ENCODE peak calls at places on chromosomes 13 and 19, in nine cellular contexts. One of them, this sample, is unnamed.

GRCh38 chr19:1465191-1466016 is 13.6 kb downstream of the C19orf25 start:
- DNase-seq in activated CD4-positive, alpha-beta T cell treated with anti-CD3 and anti-CD28 coated beads, Interleukin-2, amount 10 ng/mL, durations not matched to agents 7 days and 5 days: no peak
- DNase-seq in DND-41: no peak
- DNase-seq in AG04449: no peak
- DNase-seq in type B pancreatic cell: no peak
- DNase-seq in anterior cingulate cortex: peak; percentile 32
- DNase-seq in EH: peak; percentile 71
- DNase-seq in HEK293T: no peak
- DNase-seq in left ventricle myocardium inferior: no peak
- DNase-seq in this sample: no peak

GRCh38 chr19:15696654-15697194 is 23.8 kb downstream of the CYP4F12 start:
- DNase-seq in type B pancreatic cell: no peak
- DNase-seq in EH: no peak
- DNase-seq in left ventricle myocardium inferior: no peak
- DNase-seq in AG04449: no peak
- DNase-seq in activated CD4-positive, alpha-beta T cell treated with anti-CD3 and anti-CD28 coated beads, Interleukin-2, amount 10 ng/mL, durations not matched to agents 7 days and 5 days: no peak
- DNase-seq in anterior cingulate cortex: no peak
- DNase-seq in HEK293T: no peak
- DNase-seq in DND-41: no peak
- DNase-seq in this sample: no peak

GRCh38 chr19:38032951-38033350 is 125.9 kb downstream of the SIPA1L3 start:
- DNase-seq in AG04449: no peak
- DNase-seq in DND-41: no peak
- DNase-seq in HEK293T: no peak
- DNase-seq in left ventricle myocardium inferior: no peak
- DNase-seq in anterior cingulate cortex: no peak
- DNase-seq in EH: peak; percentile 36
- DNase-seq in activated CD4-positive, alpha-beta T cell treated with anti-CD3 and anti-CD28 coated beads, Interleukin-2, amount 10 ng/mL, durations not matched to agents 7 days and 5 days: no peak
- DNase-seq in type B pancreatic cell: no peak
- DNase-seq in this sample: no peak

GRCh38 chr19:44822670-44823372 is 13.9 kb downstream of the BCAM start:
- DNase-seq in type B pancreatic cell: no peak
- DNase-seq in DND-41: no peak
- DNase-seq in AG04449: no peak
- DNase-seq in EH: no peak
- DNase-seq in left ventricle myocardium inferior: no peak
- DNase-seq in anterior cingulate cortex: no peak
- DNase-seq in HEK293T: no peak
- DNase-seq in activated CD4-positive, alpha-beta T cell treated with anti-CD3 and anti-CD28 coated beads, Interleukin-2, amount 10 ng/mL, durations not matched to agents 7 days and 5 days: no peak
- DNase-seq in this sample: no peak

GRCh38 chr13:30978981-30979956 is 46.8 kb downstream of the TEX26 start:
- DNase-seq in anterior cingulate cortex: peak; percentile 13
- DNase-seq in type B pancreatic cell: no peak
- DNase-seq in DND-41: peak; percentile 55
- DNase-seq in AG04449: no peak
- DNase-seq in HEK293T: peak; percentile 49
- DNase-seq in left ventricle myocardium inferior: no peak
- DNase-seq in activated CD4-positive, alpha-beta T cell treated with anti-CD3 and anti-CD28 coated beads, Interleukin-2, amount 10 ng/mL, durations not matched to agents 7 days and 5 days: peak; percentile 48
- DNase-seq in EH: no peak
- DNase-seq in this sample: peak; percentile 4

GRCh38 chr13:26558074-26558805 is 757 bp downstream of the WASF3 start:
- DNase-seq in anterior cingulate cortex: no peak
- DNase-seq in HEK293T: peak; percentile 25
- DNase-seq in EH: peak; percentile 29
- DNase-seq in type B pancreatic cell: no peak
- DNase-seq in DND-41: no peak
- DNase-seq in left ventricle myocardium inferior: peak; percentile 27
- DNase-seq in activated CD4-positive, alpha-beta T cell treated with anti-CD3 and anti-CD28 coated beads, Interleukin-2, amount 10 ng/mL, durations not matched to agents 7 days and 5 days: no peak
- DNase-seq in AG04449: no peak
- DNase-seq in this sample: no peak

GRCh38 chr19:43634877-43635560 is 4.6 kb downstream of the CADM4 start:
- DNase-seq in left ventricle myocardium inferior: no peak
- DNase-seq in AG04449: no peak
- DNase-seq in DND-41: no peak
- DNase-seq in type B pancreatic cell: no peak
- DNase-seq in EH: no peak
- DNase-seq in anterior cingulate cortex: peak; percentile 61
- DNase-seq in activated CD4-positive, alpha-beta T cell treated with anti-CD3 and anti-CD28 coated beads, Interleukin-2, amount 10 ng/mL, durations not matched to agents 7 days and 5 days: no peak
- DNase-seq in HEK293T: no peak
- DNase-seq in this sample: no peak

GRCh38 chr19:17281391-17282304 is at the start of gene ANKLE1:
- DNase-seq in AG04449: no peak
- DNase-seq in anterior cingulate cortex: no peak
- DNase-seq in activated CD4-positive, alpha-beta T cell treated with anti-CD3 and anti-CD28 coated beads, Interleukin-2, amount 10 ng/mL, durations not matched to agents 7 days and 5 days: no peak
- DNase-seq in type B pancreatic cell: no peak
- DNase-seq in DND-41: no peak
- DNase-seq in HEK293T: no peak
- DNase-seq in EH: peak; percentile 39
- DNase-seq in left ventricle myocardium inferior: peak; percentile 27
- DNase-seq in this sample: no peak

GRCh38 chr13:108561152-108561551 is 68.3 kb upstream of the MYO16 start:
- DNase-seq in anterior cingulate cortex: no peak
- DNase-seq in EH: no peak
- DNase-seq in HEK293T: no peak
- DNase-seq in DND-41: no peak
- DNase-seq in type B pancreatic cell: no peak
- DNase-seq in left ventricle myocardium inferior: no peak
- DNase-seq in AG04449: no peak
- DNase-seq in activated CD4-positive, alpha-beta T cell treated with anti-CD3 and anti-CD28 coated beads, Interleukin-2, amount 10 ng/mL, durations not matched to agents 7 days and 5 days: no peak
- DNase-seq in this sample: no peak

GRCh38 chr19:39471756-39472536 is 8.7 kb upstream of the TIMM50 start:
- DNase-seq in activated CD4-positive, alpha-beta T cell treated with anti-CD3 and anti-CD28 coated beads, Interleukin-2, amount 10 ng/mL, durations not matched to agents 7 days and 5 days: no peak
- DNase-seq in left ventricle myocardium inferior: no peak
- DNase-seq in AG04449: no peak
- DNase-seq in DND-41: peak; percentile 25
- DNase-seq in HEK293T: no peak
- DNase-seq in EH: no peak
- DNase-seq in anterior cingulate cortex: no peak
- DNase-seq in type B pancreatic cell: no peak
- DNase-seq in this sample: no peak

GRCh38 chr19:49861541-49862410 is 5.6 kb downstream of the PNKP start:
- DNase-seq in activated CD4-positive, alpha-beta T cell treated with anti-CD3 and anti-CD28 coated beads, Interleukin-2, amount 10 ng/mL, durations not matched to agents 7 days and 5 days: no peak
- DNase-seq in EH: no peak
- DNase-seq in AG04449: no peak
- DNase-seq in DND-41: no peak
- DNase-seq in HEK293T: no peak
- DNase-seq in anterior cingulate cortex: no peak
- DNase-seq in type B pancreatic cell: no peak
- DNase-seq in left ventricle myocardium inferior: no peak
- DNase-seq in this sample: peak; percentile 27

GRCh38 chr19:14072535-14073231 is at the start of gene MISP3:
- DNase-seq in DND-41: peak; percentile 26
- DNase-seq in left ventricle myocardium inferior: peak; percentile 49
- DNase-seq in HEK293T: no peak
- DNase-seq in anterior cingulate cortex: peak; percentile 50
- DNase-seq in EH: peak; percentile 43
- DNase-seq in type B pancreatic cell: no peak
- DNase-seq in AG04449: no peak
- DNase-seq in activated CD4-positive, alpha-beta T cell treated with anti-CD3 and anti-CD28 coated beads, Interleukin-2, amount 10 ng/mL, durations not matched to agents 7 days and 5 days: peak; percentile 24
- DNase-seq in this sample: no peak

GRCh38 chr19:34838753-34839431 is 65.9 kb upstream of the ZNF599 start:
- DNase-seq in activated CD4-positive, alpha-beta T cell treated with anti-CD3 and anti-CD28 coated beads, Interleukin-2, amount 10 ng/mL, durations not matched to agents 7 days and 5 days: peak; percentile 12
- DNase-seq in anterior cingulate cortex: no peak
- DNase-seq in DND-41: no peak
- DNase-seq in HEK293T: no peak
- DNase-seq in EH: peak; percentile 4
- DNase-seq in left ventricle myocardium inferior: no peak
- DNase-seq in type B pancreatic cell: peak; percentile 71
- DNase-seq in AG04449: no peak
- DNase-seq in this sample: no peak

GRCh38 chr13:105982219-105982618 is 553.2 kb downstream of the EFNB2 start:
- DNase-seq in EH: no peak
- DNase-seq in anterior cingulate cortex: no peak
- DNase-seq in activated CD4-positive, alpha-beta T cell treated with anti-CD3 and anti-CD28 coated beads, Interleukin-2, amount 10 ng/mL, durations not matched to agents 7 days and 5 days: no peak
- DNase-seq in DND-41: no peak
- DNase-seq in type B pancreatic cell: no peak
- DNase-seq in HEK293T: no peak
- DNase-seq in AG04449: no peak
- DNase-seq in left ventricle myocardium inferior: no peak
- DNase-seq in this sample: no peak

GRCh38 chr13:41054212-41054877 is 7.0 kb upstream of the WBP4 start:
- DNase-seq in activated CD4-positive, alpha-beta T cell treated with anti-CD3 and anti-CD28 coated beads, Interleukin-2, amount 10 ng/mL, durations not matched to agents 7 days and 5 days: peak; percentile 74
- DNase-seq in HEK293T: peak; percentile 28
- DNase-seq in left ventricle myocardium inferior: no peak
- DNase-seq in type B pancreatic cell: no peak
- DNase-seq in AG04449: no peak
- DNase-seq in DND-41: peak; percentile 50
- DNase-seq in anterior cingulate cortex: no peak
- DNase-seq in EH: peak; percentile 85
- DNase-seq in this sample: no peak

GRCh38 chr13:52669677-52670076 is 17.0 kb downstream of the SUGT1 start:
- DNase-seq in type B pancreatic cell: no peak
- DNase-seq in EH: no peak
- DNase-seq in HEK293T: no peak
- DNase-seq in AG04449: no peak
- DNase-seq in activated CD4-positive, alpha-beta T cell treated with anti-CD3 and anti-CD28 coated beads, Interleukin-2, amount 10 ng/mL, durations not matched to agents 7 days and 5 days: no peak
- DNase-seq in DND-41: no peak
- DNase-seq in anterior cingulate cortex: no peak
- DNase-seq in left ventricle myocardium inferior: no peak
- DNase-seq in this sample: no peak